ENCODE peak calls at places on chromosomes 5 and 9, in six cellular contexts. One of them, this sample, is unnamed.
A peak's percentile ranks its signal among the peaks of the same experiment; 100 is the strongest.

GRCh38 chr9:33517373-33517772 is 6.7 kb upstream of the ANKRD18B start:
- DNase-seq in HepG2: peak; percentile 21
- DNase-seq in GM12878: no peak
- DNase-seq in H1: no peak
- DNase-seq in GM12892: no peak
- DNase-seq in K562: peak; percentile 20
- DNase-seq in this sample: no peak

GRCh38 chr5:144060598-144060997 is 109.9 kb downstream of the YIPF5 start:
- DNase-seq in HepG2: no peak
- DNase-seq in GM12878: no peak
- DNase-seq in H1: no peak
- DNase-seq in GM12892: no peak
- DNase-seq in K562: no peak
- DNase-seq in this sample: no peak

GRCh38 chr9:3746296-3747275 is 220.8 kb upstream of the RFX3 start:
- DNase-seq in HepG2: no peak
- DNase-seq in GM12878: no peak
- DNase-seq in H1: no peak
- DNase-seq in GM12892: no peak
- DNase-seq in K562: no peak
- DNase-seq in this sample: no peak

GRCh38 chr5:139588962-139589361 is 27.8 kb downstream of the UBE2D2 start:
- DNase-seq in HepG2: no peak
- DNase-seq in GM12878: no peak
- DNase-seq in H1: no peak
- DNase-seq in GM12892: no peak
- DNase-seq in K562: no peak
- DNase-seq in this sample: no peak

GRCh38 chr5:74829413-74829812 is 36.8 kb downstream of the FAM169A start:
- DNase-seq in HepG2: no peak
- DNase-seq in GM12878: no peak
- DNase-seq in H1: no peak
- DNase-seq in GM12892: no peak
- DNase-seq in K562: no peak
- DNase-seq in this sample: no peak

GRCh38 chr9:38284768-38285080 is 107.8 kb upstream of the ALDH1B1 start:
- DNase-seq in HepG2: no peak
- DNase-seq in GM12878: no peak
- DNase-seq in H1: peak; percentile 61
- DNase-seq in GM12892: no peak
- DNase-seq in K562: no peak
- DNase-seq in this sample: no peak

GRCh38 chr5:142012186-142012785 is 541 bp downstream of the GNPDA1 start:
- DNase-seq in HepG2: peak; percentile 9
- DNase-seq in GM12878: no peak
- DNase-seq in H1: peak; percentile 86
- DNase-seq in GM12892: no peak
- DNase-seq in K562: peak; percentile 55
- DNase-seq in this sample: no peak

GRCh38 chr5:122192883-122193496 is 63.6 kb downstream of the ZNF474 start:
- DNase-seq in HepG2: peak; percentile 44
- DNase-seq in GM12878: peak; percentile 11
- DNase-seq in H1: no peak
- DNase-seq in GM12892: no peak
- DNase-seq in K562: peak; percentile 44
- DNase-seq in this sample: no peak

GRCh38 chr5:117893211-117893610 is 1095.1 kb downstream of the DTWD2 start:
- DNase-seq in HepG2: no peak
- DNase-seq in GM12878: no peak
- DNase-seq in H1: no peak
- DNase-seq in GM12892: no peak
- DNase-seq in K562: no peak
- DNase-seq in this sample: no peak

GRCh38 chr9:114506082-114506390 is 763 bp upstream of the WHRN start:
- DNase-seq in HepG2: no peak
- DNase-seq in GM12878: no peak
- DNase-seq in H1: no peak
- DNase-seq in GM12892: no peak
- DNase-seq in K562: no peak
- DNase-seq in this sample: no peak

GRCh38 chr9:114504341-114505186 is 709 bp downstream of the WHRN start:
- DNase-seq in HepG2: no peak
- DNase-seq in GM12878: no peak
- DNase-seq in H1: peak; percentile 82
- DNase-seq in GM12892: no peak
- DNase-seq in K562: peak; percentile 72
- DNase-seq in this sample: peak; percentile 35

GRCh38 chr9:114503522-114504340 is 1.5 kb downstream of the WHRN start:
- DNase-seq in HepG2: no peak
- DNase-seq in GM12878: no peak
- DNase-seq in H1: no peak
- DNase-seq in GM12892: no peak
- DNase-seq in K562: no peak
- DNase-seq in this sample: no peak

GRCh38 chr9:114507726-114508125 is 2.5 kb upstream of the WHRN start:
- DNase-seq in HepG2: peak; percentile 24
- DNase-seq in GM12878: no peak
- DNase-seq in H1: no peak
- DNase-seq in GM12892: no peak
- DNase-seq in K562: no peak
- DNase-seq in this sample: no peak

GRCh38 chr9:114505187-114506081 is at the start of gene WHRN:
- DNase-seq in HepG2: peak; percentile 77
- DNase-seq in GM12878: no peak
- DNase-seq in H1: peak; percentile 94
- DNase-seq in GM12892: peak; percentile 76
- DNase-seq in K562: peak; percentile 95
- DNase-seq in this sample: peak; percentile 87
- TF ChIP-seq POLR2A in HepG2: peak; percentile 81
- TF ChIP-seq POLR2A in GM12878: peak; percentile 59
- TF ChIP-seq POLR2A in H1: peak; percentile 64
- TF ChIP-seq POLR2A in GM12892: no peak
- TF ChIP-seq POLR2A in K562: peak; percentile 56
- TF ChIP-seq POLR2A in this sample: no peak

DNA sequence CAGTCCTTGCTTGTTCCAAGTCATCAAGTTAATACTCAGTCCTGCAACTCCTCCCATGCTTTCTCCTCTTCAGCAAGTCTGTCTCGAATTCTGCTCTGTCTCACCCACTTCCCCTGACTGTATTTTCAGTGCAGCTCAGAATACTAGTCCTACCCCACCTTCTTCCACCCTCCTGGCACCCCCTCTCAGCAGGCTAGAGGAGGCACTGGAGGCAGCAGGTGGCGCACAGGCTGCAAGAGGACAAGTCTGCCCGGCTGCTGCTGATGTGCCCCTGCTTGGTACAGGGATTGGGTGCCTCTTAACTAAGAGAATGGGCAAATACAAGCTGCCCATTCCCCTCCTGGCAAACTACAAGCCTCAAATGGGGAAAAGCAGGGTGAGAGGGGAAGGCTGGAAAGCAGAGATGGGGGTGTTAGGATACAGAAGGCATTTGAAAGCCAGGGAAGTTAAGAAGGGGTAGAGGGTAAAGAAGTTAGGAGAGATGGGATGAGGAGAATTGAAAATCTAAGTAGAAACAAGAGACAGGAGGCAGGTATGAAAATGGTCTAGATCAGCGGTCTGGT is 5.0 kb downstream of the TLN1 start:
- DNase-seq in HepG2: peak; percentile 35
- DNase-seq in GM12878: no peak
- DNase-seq in H1: no peak
- DNase-seq in GM12892: no peak
- DNase-seq in K562: no peak
- DNase-seq in this sample: no peak
- TF ChIP-seq POLR2AphosphoS5 in HepG2: no peak
- TF ChIP-seq POLR2AphosphoS5 in GM12878: no peak
- TF ChIP-seq POLR2AphosphoS5 in H1: no peak
- TF ChIP-seq POLR2AphosphoS5 in GM12892: no peak
- TF ChIP-seq POLR2AphosphoS5 in K562: no peak
- TF ChIP-seq POLR2AphosphoS5 in this sample: no peak

GRCh38 chr9:274101-274500 is 59.4 kb downstream of the DOCK8 start:
- DNase-seq in HepG2: no peak
- DNase-seq in GM12878: no peak
- DNase-seq in H1: no peak
- DNase-seq in GM12892: no peak
- DNase-seq in K562: no peak
- DNase-seq in this sample: no peak

GRCh38 chr9:268616-269015 is 54.0 kb downstream of the DOCK8 start:
- DNase-seq in HepG2: no peak
- DNase-seq in GM12878: no peak
- DNase-seq in H1: no peak
- DNase-seq in GM12892: no peak
- DNase-seq in K562: no peak
- DNase-seq in this sample: no peak

GRCh38 chr9:270657-271237 is 56.1 kb downstream of the DOCK8 start:
- DNase-seq in HepG2: no peak
- DNase-seq in GM12878: no peak
- DNase-seq in H1: no peak
- DNase-seq in GM12892: no peak
- DNase-seq in K562: no peak
- DNase-seq in this sample: no peak

GRCh38 chr9:277595-278330 is 63.1 kb downstream of the DOCK8 start:
- DNase-seq in HepG2: no peak
- DNase-seq in GM12878: no peak
- DNase-seq in H1: no peak
- DNase-seq in GM12892: no peak
- DNase-seq in K562: no peak
- DNase-seq in this sample: no peak

DNA sequence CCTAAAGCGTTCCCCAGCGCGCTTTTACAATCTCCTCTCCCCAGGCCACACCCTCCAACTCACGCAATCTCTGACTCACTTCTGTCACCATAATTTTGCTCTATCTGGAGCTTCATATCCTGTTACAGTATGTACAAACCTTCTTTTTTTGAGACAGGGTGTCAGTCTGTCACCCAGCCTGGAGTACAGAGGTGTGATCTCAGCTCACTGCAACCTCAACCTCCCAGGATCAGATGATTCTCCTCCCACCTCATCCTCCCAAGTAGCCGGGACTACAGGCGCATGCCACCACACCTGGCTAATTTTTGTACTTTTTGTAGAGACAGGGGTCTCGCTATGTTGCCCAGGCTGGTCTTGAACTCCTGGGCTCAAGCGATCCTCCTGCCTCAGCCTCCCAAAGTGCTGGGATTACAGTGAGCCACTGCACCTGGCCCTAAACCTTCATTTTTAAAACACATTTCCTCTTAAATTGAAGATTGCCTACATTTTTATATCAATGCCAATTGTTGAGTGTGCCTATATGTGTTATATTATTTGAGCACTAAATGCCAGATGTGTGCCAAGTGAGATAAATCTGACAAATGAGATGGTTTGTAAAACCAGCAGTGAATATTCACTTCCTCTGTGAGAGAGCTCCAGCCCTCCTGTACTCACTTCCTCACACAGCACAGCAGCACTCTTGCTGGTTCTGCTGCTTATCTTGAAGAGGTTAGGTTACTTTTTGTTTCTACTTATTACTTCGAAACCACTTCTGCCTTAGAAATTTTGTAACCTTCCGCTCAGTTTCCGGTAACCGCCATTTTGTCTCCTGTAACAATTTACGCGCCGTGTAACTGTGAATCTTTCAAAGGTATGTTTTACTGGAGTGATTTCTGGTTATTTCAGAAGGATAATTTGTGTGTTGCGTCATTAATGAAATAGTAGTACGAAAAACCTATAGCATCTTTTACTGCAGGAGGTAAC is 57.9 kb downstream of the DOCK8 start:
- DNase-seq in HepG2: no peak
- DNase-seq in GM12878: peak; percentile 89
- DNase-seq in H1: no peak
- DNase-seq in GM12892: peak; percentile 36
- DNase-seq in K562: peak; percentile 26
- DNase-seq in this sample: peak; percentile 24
- TF ChIP-seq TAF1 in HepG2: no peak
- TF ChIP-seq TAF1 in GM12878: peak; percentile 60
- TF ChIP-seq TAF1 in H1: no peak
- TF ChIP-seq TAF1 in GM12892: no peak
- TF ChIP-seq TAF1 in K562: peak; percentile 17
- TF ChIP-seq TAF1 in this sample: peak; percentile 52

DNA sequence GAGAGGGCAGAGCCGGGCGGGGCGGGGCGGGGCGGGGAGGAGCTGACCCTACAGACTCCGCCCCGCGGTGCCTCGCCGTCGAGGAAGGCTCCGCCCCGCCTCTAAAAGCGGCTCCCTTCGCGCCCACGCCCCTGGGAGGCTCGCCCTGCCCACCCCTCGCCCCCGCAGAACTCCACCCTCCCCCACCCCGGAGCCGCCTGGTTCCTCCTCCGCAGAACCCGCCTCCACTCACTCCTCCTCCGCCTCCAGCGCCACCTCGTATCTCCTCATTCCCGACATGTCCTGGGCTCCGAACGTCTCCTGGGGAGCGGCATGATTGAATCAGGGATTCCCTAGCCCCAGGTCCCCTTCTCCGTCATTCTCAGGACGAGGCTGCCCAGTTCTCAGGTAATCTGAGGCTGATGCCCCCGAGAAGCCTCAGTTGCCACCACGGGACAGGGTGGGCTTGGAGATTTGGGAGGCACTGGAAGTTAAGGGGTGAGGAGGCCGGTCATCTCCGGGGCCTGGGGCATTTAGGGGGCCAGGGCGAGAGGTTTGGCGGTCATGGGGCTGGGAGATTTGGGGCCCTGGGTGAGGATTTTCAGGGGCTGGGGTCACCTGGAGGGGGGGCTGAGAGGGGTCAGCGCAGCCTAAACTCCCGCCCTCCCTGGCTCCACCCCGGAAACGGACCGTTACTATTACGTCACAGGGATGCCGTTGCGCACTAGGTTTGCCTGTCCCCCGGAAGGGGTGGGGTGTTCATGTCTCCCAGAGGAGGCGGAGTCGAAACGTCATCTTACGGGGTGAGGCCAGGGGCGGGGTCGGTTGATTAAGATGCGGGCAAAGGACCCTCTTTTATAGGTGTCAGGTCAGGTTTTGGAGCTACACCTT is 3.2 kb upstream of the CCL27 start:
- DNase-seq in HepG2: peak; percentile 56
- DNase-seq in GM12878: no peak
- DNase-seq in H1: peak; percentile 95
- DNase-seq in GM12892: peak; percentile 80
- DNase-seq in K562: peak; percentile 91
- DNase-seq in this sample: peak; percentile 79
- TF ChIP-seq POLR2A in HepG2: no peak
- TF ChIP-seq POLR2A in GM12878: peak; percentile 54
- TF ChIP-seq POLR2A in H1: peak; percentile 83
- TF ChIP-seq POLR2A in GM12892: peak; percentile 37
- TF ChIP-seq POLR2A in K562: peak; percentile 94
- TF ChIP-seq POLR2A in this sample: no peak